ENCODE peak calls at places on chromosome 16, in eight cellular contexts. Q, U, C, F, G, Z, Y and W are unnamed samples.

GRCh38 chr16:25692734-25693508 is 1.2 kb downstream of the HS3ST4 start:
- DNase-seq in Y (no peak), Q (no peak), Z (no peak), U (no peak), C (no peak), G (peak), F (no peak), W (no peak)

GRCh38 chr16:20409398-20410152 is at the start of gene ACSM5:
- DNase-seq in F (peak), C (no peak), G (no peak), Y (peak), Z (no peak), U (no peak), Q (no peak), W (no peak)

GRCh38 chr16:4218202-4218601 is 23.7 kb downstream of the SRL start:
- DNase-seq in Q (no peak), F (no peak), U (no peak), G (no peak), Z (no peak), C (no peak), Y (no peak), W (no peak)

GRCh38 chr16:28093383-28093725 is 29.8 kb upstream of the GSG1L start:
- DNase-seq in Y (peak), Q (no peak), U (no peak), F (no peak), Z (no peak), G (no peak), C (no peak), W (no peak)

GRCh38 chr16:51164167-51164566 is 13.1 kb upstream of the SALL1 start:
- DNase-seq in Y (no peak), C (no peak), Z (no peak), G (no peak), U (no peak), Q (no peak), F (no peak), W (no peak)

GRCh38 chr16:57866529-57866918 is 64.2 kb upstream of the KIFC3 start:
- DNase-seq in Z (no peak), G (no peak), Y (no peak), C (no peak), Q (no peak), F (no peak), U (no peak), W (no peak)

GRCh38 chr16:89183975-89184684 is 12.6 kb downstream of the CDH15 start:
- DNase-seq in C (no peak), G (no peak), U (no peak), Y (no peak), Z (no peak), Q (no peak), F (no peak), W (no peak)

GRCh38 chr16:14202095-14202494 is 131.0 kb downstream of the MRTFB start:
- DNase-seq in Q (no peak), U (no peak), Y (no peak), G (no peak), F (no peak), C (no peak), Z (no peak), W (no peak)

GRCh38 chr16:31071861-31072260 is 2.2 kb downstream of the ZNF668 start:
- DNase-seq in Q (no peak), Y (no peak), U (no peak), G (no peak), F (no peak), C (no peak), Z (no peak), W (no peak)

GRCh38 chr16:66467611-66468010 is 40.5 kb downstream of the BEAN1 start:
- DNase-seq in U (no peak), Q (no peak), Y (peak), C (no peak), G (no peak), Z (no peak), F (no peak), W (no peak)

GRCh38 chr16:55622930-55623561 is 32.7 kb upstream of the SLC6A2 start:
- DNase-seq in U (peak), G (no peak), C (no peak), Y (no peak), Q (no peak), Z (no peak), F (no peak), W (no peak)

GRCh38 chr16:10782628-10783027 is 36.0 kb downstream of the TVP23A start:
- DNase-seq in U (no peak), C (no peak), G (no peak), Y (no peak), Q (no peak), Z (no peak), F (no peak), W (no peak)